ENCODE peak calls at places on chromosomes 12 and 14, in eight cellular contexts. Q is neural progenitor cell, D is HCT116, I is GM23338, A is SK-N-SH, B is PC-3, T is IMR-90, L is fibroblast of lung. K is an unnamed sample. For H4K20me1, the result is how much of the 10 kb centered on the place peaks cover.

GRCh38 chr12:39074063-39074462 is 168.7 kb upstream of the CPNE8 start:
- DNase-seq in T (no peak), B (peak), L (no peak), I (no peak), D (no peak), Q (no peak), A (no peak), K (no peak)

GRCh38 chr14:56359245-56359644 is 220.4 kb upstream of the TMEM260 start:
- DNase-seq in B (no peak), I (no peak), T (no peak), A (no peak), L (no peak), Q (no peak), D (no peak), K (no peak)

GRCh38 chr12:79988368-79988767 is 53.5 kb upstream of the PPP1R12A start:
- DNase-seq in L (peak), T (peak), A (no peak), B (peak), Q (no peak), D (no peak), I (no peak), K (peak)

GRCh38 chr14:30680036-30680435 is 57.9 kb downstream of the SCFD1 start:
- DNase-seq in T (no peak), Q (no peak), L (no peak), A (no peak), I (no peak), B (no peak), D (no peak), K (no peak)

GRCh38 chr12:41521872-41522379 is 333.8 kb downstream of the PDZRN4 start:
- DNase-seq in L (peak), Q (no peak), I (no peak), A (no peak), B (peak), D (no peak), T (peak), K (peak)

GRCh38 chr12:48973992-48974673 is 2.6 kb upstream of the WNT10B start:
- DNase-seq in B (no peak), A (peak), I (peak), L (peak), D (no peak), Q (peak), T (peak), K (peak)

GRCh38 chr14:37466623-37467088 is 128.4 kb downstream of the FOXA1 start:
- DNase-seq in T (no peak), L (no peak), Q (no peak), I (no peak), B (no peak), D (no peak), A (no peak), K (no peak)

GRCh38 chr12:113346387-113346786 is 11.5 kb upstream of the SLC8B1 start:
- DNase-seq in A (no peak), B (no peak), I (no peak), T (no peak), L (no peak), Q (no peak), D (no peak), K (peak)

GRCh38 chr14:102474934-102475333 is 34.6 kb downstream of the ANKRD9 start:
- DNase-seq in D (no peak), I (no peak), B (no peak), T (peak), Q (no peak), A (no peak), L (peak), K (peak)

GRCh38 chr12:120012067-120012621 is 23.1 kb downstream of the BICDL1 start:
- DNase-seq in A (peak), Q (peak), I (peak), B (peak), T (peak), D (peak), L (peak), K (no peak)

GRCh38 chr12:23631991-23632390 is 317.5 kb downstream of the SOX5 start:
- DNase-seq in A (no peak), D (no peak), T (peak), I (no peak), Q (peak), B (no peak), L (peak), K (no peak)

GRCh38 chr12:53062977-53063707 is 13.3 kb downstream of the TNS2 start:
- DNase-seq in L (no peak), D (no peak), A (peak), Q (no peak), I (no peak), B (no peak), T (no peak), K (no peak)

GRCh38 chr14:71497645-71498086 is 434.6 kb upstream of the RGS6 start:
- DNase-seq in I (no peak), A (no peak), Q (no peak), L (peak), T (peak), D (no peak), B (peak), K (no peak)

GRCh38 chr14:106831322-106831720 is 1304.9 kb downstream of the TMEM121 start:
- DNase-seq in B (no peak), Q (no peak), I (peak), D (no peak), L (no peak), T (no peak), A (peak), K (no peak)

GRCh38 chr14:96040836-96041371 is 1.7 kb downstream of the C14orf132 start:
- DNase-seq in D (no peak), T (peak), Q (no peak), A (no peak), B (no peak), I (no peak), L (peak), K (no peak)

GRCh38 chr14:96038920-96039632 is at the start of gene C14orf132:
- DNase-seq in D (peak), A (peak), I (peak), L (peak), B (no peak), T (peak), Q (peak), K (peak)

GRCh38 chr14:96038558-96038919 is 623 bp upstream of the C14orf132 start:
- DNase-seq in I (peak), Q (peak), D (peak), A (no peak), T (no peak), L (no peak), B (no peak), K (no peak)

GRCh38 chr14:96039633-96040311 is 610 bp downstream of the C14orf132 start:
- DNase-seq in Q (peak), A (peak), D (no peak), T (peak), B (no peak), I (peak), L (peak), K (peak)

GRCh38 chr14:96042218-96042930 is 3.2 kb downstream of the C14orf132 start:
- DNase-seq in A (no peak), L (peak), T (peak), B (no peak), D (no peak), I (no peak), Q (no peak), K (peak)
- H4K20me1 ChIP-seq in A (under half), L (under half), T (half or more), B (under half), D (under half), I (under half), Q (under half), K (half or more)

GRCh38 chr14:77746064-77746463 is 14.9 kb downstream of the SNW1 start:
- DNase-seq in I (no peak), D (no peak), L (no peak), A (no peak), Q (no peak), B (no peak), T (no peak), K (peak)
- H4K20me1 ChIP-seq in I (under half), D (under half), L (under half), A (under half), Q (under half), B (under half), T (under half), K (under half)

DNA sequence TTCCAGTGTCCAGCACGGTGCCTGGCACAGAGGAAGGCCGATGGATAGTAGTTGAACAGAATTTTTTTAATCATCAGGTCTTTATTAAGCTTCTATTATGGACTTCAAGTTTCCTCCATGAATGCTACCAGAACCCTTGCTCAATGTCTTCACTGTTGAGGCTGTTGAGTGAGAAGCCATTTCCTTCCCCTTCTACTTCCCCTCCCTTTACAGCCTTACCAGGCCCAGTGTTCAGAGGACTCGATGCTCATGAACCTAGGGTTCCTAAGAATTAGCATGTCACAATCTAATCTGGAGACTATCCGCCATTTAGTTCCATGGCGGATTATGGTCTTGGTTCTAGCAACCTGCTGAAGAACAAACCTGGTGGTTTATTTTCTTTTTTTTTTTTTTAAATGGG is 17.7 kb downstream of the ETV6 start:
- DNase-seq in I (no peak), T (no peak), A (no peak), D (no peak), Q (no peak), L (no peak), B (no peak), K (no peak)
- H4K20me1 ChIP-seq in I (under half), T (half or more), A (half or more), D (under half), Q (under half), L (under half), B (under half), K (half or more)

DNA sequence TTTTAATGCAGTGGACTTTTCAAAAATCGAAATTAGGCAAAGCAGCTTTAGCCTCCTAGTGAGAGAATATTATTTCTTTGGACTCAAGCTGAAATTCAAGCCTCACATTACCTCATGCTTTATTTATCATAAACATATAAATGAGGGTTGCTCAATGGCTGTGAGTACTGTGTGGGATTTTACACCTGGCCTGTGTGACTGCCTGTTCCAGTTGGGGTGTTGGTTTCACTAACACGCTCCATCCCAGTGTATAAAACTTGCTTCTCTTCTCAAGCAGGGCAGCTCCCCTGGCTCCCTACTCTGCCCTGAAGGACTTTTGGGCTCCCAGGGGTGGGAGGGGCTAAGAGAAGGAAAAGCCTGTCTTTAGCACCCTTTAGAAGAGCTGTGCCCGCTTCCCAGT is 15.0 kb downstream of the ANKLE2 start:
- DNase-seq in A (no peak), B (no peak), L (no peak), T (peak), Q (no peak), I (no peak), D (no peak), K (no peak)
- H4K20me1 ChIP-seq in A (half or more), B (under half), L (under half), T (half or more), Q (under half), I (under half), D (under half), K (half or more)

GRCh38 chr12:124475295-124476010 is 92.0 kb downstream of the NCOR2 start:
- DNase-seq in I (no peak), A (no peak), D (no peak), B (no peak), T (no peak), L (no peak), Q (no peak), K (no peak)

GRCh38 chr12:124476011-124476400 is 91.4 kb downstream of the NCOR2 start:
- DNase-seq in A (no peak), T (no peak), I (no peak), Q (no peak), D (no peak), B (no peak), L (no peak), K (no peak)

GRCh38 chr12:124478985-124479645 is 88.3 kb downstream of the NCOR2 start:
- DNase-seq in B (no peak), L (no peak), D (no peak), I (no peak), Q (no peak), A (no peak), T (no peak), K (no peak)

GRCh38 chr12:124478416-124478815 is 89.0 kb downstream of the NCOR2 start:
- DNase-seq in B (no peak), Q (no peak), A (no peak), I (no peak), T (no peak), D (no peak), L (no peak), K (no peak)

GRCh38 chr12:124477109-124477915 is 90.1 kb downstream of the NCOR2 start:
- DNase-seq in I (no peak), B (no peak), Q (no peak), D (no peak), L (no peak), T (no peak), A (no peak), K (no peak)
- H4K20me1 ChIP-seq in I (under half), B (under half), Q (under half), D (under half), L (under half), T (under half), A (under half), K (under half)